ENCODE peak calls at places on chromosomes 16 and 17, in eight cellular contexts. P is GM23338; X is aorta; G is endodermal cell; B is effector memory CD4-positive, alpha-beta T cell; Q is DND-41; J is MM.1S; A is lower lobe of right lung. D is an unnamed sample. For H3K4me1, the result is how much of the 10 kb centered on the place peaks cover.

GRCh38 chr17:31401456-31402254 is 10.2 kb downstream of the RAB11FIP4 start:
- DNase-seq in Q (no peak), X (no peak), P (no peak), J (no peak), A (no peak), B (no peak), G (peak), D (no peak)

GRCh38 chr17:4163951-4164350 is 21.0 kb downstream of the CYB5D2 start:
- DNase-seq in X (no peak), G (no peak), J (no peak), B (no peak), A (no peak), Q (no peak), P (no peak), D (peak)

GRCh38 chr16:3212567-3212966 is 22.4 kb downstream of the ZNF200 start:
- DNase-seq in P (no peak), J (no peak), B (no peak), X (no peak), Q (no peak), G (no peak), A (no peak), D (no peak)

GRCh38 chr17:46162871-46163270 is 30.4 kb downstream of the KANSL1 start:
- DNase-seq in J (no peak), A (no peak), X (no peak), G (no peak), P (no peak), Q (no peak), B (no peak), D (no peak)

GRCh38 chr16:14576532-14576931 is 53.5 kb downstream of the PARN start:
- DNase-seq in Q (no peak), X (no peak), P (no peak), G (no peak), A (no peak), J (no peak), B (no peak), D (no peak)

GRCh38 chr16:27481282-27481934 is 68.3 kb downstream of the GTF3C1 start:
- DNase-seq in P (no peak), J (no peak), B (no peak), G (no peak), X (peak), Q (no peak), A (no peak), D (no peak)

GRCh38 chr16:27226476-27226875 is 23.1 kb downstream of the KDM8 start:
- DNase-seq in X (peak), J (peak), Q (no peak), A (peak), B (no peak), P (no peak), G (no peak), D (no peak)

GRCh38 chr17:57294629-57295501 is 38.5 kb downstream of the MSI2 start:
- DNase-seq in Q (peak), G (peak), X (no peak), J (no peak), P (peak), A (no peak), B (no peak), D (no peak)

GRCh38 chr16:27781195-27781524 is 231.2 kb downstream of the KATNIP start:
- DNase-seq in A (no peak), J (no peak), G (no peak), P (no peak), Q (no peak), X (peak), B (no peak), D (peak)

GRCh38 chr17:82241183-82241925 is 12.5 kb downstream of the SLC16A3 start:
- DNase-seq in X (peak), Q (no peak), P (no peak), B (no peak), G (no peak), J (no peak), A (peak), D (peak)

GRCh38 chr16:68031951-68032350 is 8.9 kb downstream of the DUS2 start:
- DNase-seq in B (no peak), G (no peak), A (no peak), J (no peak), P (peak), X (peak), Q (no peak), D (peak)

GRCh38 chr16:81482329-81483063 is 37.9 kb downstream of the CMIP start:
- DNase-seq in Q (no peak), J (no peak), X (no peak), G (no peak), B (no peak), A (no peak), P (no peak), D (no peak)

GRCh38 chr17:16191604-16192003 is 23.7 kb downstream of the NCOR1 start:
- DNase-seq in B (no peak), Q (no peak), X (no peak), J (no peak), P (no peak), G (no peak), A (no peak), D (no peak)

DNA sequence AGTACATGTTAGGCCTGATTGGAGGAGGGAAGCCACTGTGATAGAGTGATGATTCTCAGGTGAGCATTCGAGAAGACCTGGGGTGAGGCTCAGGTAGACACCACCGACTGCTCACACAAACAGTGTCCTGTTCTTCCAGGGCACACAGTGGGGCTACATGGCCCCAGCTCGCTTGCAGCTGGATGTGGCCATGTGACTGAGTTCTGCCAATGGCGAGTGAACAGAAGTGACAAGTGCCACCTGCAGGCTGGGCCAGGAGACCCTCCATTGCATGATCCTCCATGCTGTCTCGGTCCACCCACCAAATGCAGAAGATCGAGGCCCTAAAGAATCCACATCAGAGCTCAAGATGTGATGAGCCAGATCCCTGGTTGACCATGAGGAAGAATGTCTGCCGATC is 6.2 kb downstream of the CES5A start:
- DNase-seq in Q (no peak), P (no peak), B (no peak), X (no peak), G (no peak), J (no peak), A (no peak), D (no peak)
- H3K4me1 ChIP-seq in Q (under half), P (under half), B (under half), X (under half), G (under half), J (under half), A (under half), D (under half)

GRCh38 chr16:48393843-48394703 is 8.9 kb upstream of the SIAH1 start:
- DNase-seq in G (no peak), Q (no peak), P (no peak), B (no peak), J (no peak), A (no peak), X (no peak), D (peak)

GRCh38 chr16:48392407-48392806 is 7.2 kb upstream of the SIAH1 start:
- DNase-seq in X (no peak), Q (no peak), J (no peak), B (no peak), G (no peak), A (no peak), P (no peak), D (no peak)

GRCh38 chr16:48395375-48395774 is 10.2 kb upstream of the SIAH1 start:
- DNase-seq in A (no peak), B (no peak), P (no peak), G (no peak), Q (no peak), J (no peak), X (no peak), D (no peak)
- H3K4me1 ChIP-seq in A (under half), B (under half), P (under half), G (under half), Q (under half), J (under half), X (under half), D (under half)

GRCh38 chr17:27550974-27551505 is 79.9 kb upstream of the LGALS9 start:
- DNase-seq in A (no peak), X (no peak), J (no peak), G (no peak), P (no peak), Q (no peak), B (no peak), D (no peak)

GRCh38 chr17:27551701-27552466 is 79.1 kb upstream of the LGALS9 start:
- DNase-seq in G (peak), P (no peak), Q (no peak), X (peak), B (no peak), A (no peak), J (no peak), D (peak)

GRCh38 chr17:27552467-27552779 is 78.6 kb upstream of the LGALS9 start:
- DNase-seq in B (no peak), J (no peak), Q (no peak), A (no peak), G (peak), P (no peak), X (peak), D (peak)

GRCh38 chr17:27554152-27554551 is 76.8 kb upstream of the LGALS9 start:
- DNase-seq in Q (no peak), J (no peak), G (no peak), X (peak), P (no peak), B (no peak), A (peak), D (no peak)

DNA sequence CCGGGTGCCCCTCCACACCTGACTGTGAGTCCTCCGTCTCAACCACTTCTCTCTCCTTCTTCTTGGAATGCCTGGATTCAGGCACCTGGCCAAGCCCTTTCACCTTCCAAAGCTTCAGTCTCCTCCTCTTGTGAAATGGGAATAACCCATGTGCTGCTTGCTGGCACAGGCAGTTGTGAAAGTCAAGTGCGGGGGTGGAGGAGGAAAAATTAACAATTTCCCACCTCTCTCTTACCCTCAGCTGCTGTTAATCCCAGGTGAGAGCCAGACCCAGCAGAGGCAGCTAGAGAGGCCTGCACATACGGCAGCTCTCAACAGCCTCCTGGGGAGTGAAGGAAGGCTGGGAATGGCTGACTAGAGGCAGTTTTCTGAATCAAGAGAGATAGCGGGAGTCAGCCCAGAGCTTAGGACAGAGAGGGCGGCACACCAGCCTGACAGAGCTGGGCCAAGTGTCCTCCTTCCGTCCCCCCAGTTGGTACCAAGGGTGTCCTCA is 77.9 kb upstream of the LGALS9 start:
- DNase-seq in B (no peak), P (no peak), G (peak), X (peak), A (no peak), J (no peak), Q (no peak), D (no peak)
- H3K4me1 ChIP-seq in B (under half), P (under half), G (under half), X (under half), A (under half), J (under half), Q (under half), D (under half)

DNA sequence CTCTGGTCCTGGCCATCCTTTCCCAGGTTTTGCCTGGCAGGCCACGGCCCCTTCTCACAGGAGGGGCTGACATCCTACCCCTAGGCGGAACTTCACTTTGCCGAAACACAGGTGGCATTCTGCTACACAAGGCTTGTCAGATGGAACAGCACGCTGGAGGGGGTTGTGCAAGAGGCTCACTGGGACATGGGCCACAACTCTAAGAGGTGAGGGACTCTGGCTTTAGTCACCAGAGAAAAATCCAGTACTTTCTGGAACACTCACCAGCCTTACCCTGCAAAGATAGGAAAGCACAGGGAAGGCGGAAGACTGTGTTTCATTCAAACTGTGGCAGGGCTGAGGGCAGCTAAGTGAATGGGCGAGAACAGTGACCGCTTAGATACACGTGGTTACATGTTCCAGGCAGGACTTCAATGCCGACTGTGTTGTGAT is 18.3 kb downstream of the CDC42EP4 start:
- DNase-seq in P (no peak), B (no peak), X (peak), J (no peak), Q (no peak), G (no peak), A (peak), D (peak)
- H3K4me1 ChIP-seq in P (under half), B (under half), X (under half), J (under half), Q (under half), G (under half), A (half or more), D (under half)

DNA sequence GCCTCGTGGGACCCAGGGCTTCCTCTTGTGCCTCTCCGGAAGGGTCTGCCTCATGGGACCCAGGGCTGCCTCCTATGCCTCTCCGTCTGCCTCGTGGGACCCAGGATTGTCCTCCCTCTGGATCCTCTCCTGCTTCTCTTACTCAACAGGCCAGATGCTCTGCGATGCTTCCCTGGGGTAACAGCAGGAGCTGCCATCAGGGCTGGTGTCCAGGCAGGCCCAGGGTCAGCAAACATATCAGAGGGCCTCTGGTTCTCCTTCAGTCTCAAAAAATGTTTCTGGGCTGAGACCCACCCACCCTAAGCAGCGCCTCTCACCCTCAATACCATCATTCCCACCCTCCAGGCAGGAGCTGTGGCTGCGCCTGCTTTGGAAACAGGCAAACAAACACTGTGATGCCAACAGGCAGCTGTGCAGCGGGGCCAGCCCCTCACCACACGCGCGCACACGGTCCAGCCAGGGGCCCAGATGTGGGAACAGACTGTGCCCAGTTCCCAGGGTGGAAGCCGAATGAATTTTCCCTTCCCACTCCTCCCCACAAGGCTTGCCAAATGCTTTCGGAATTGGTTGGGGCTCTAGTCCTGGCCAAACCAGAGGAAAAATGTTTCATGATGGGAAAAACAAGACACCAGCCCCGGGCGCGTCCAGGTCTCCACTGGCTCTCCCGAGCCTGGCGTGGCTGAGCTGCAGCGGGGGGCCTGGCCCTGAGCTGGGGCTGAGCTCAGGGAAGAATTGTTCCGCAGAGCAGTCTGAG is 11.3 kb downstream of the TIMM22 start:
- DNase-seq in P (no peak), Q (no peak), X (peak), J (no peak), B (no peak), A (no peak), G (no peak), D (no peak)
- H3K4me1 ChIP-seq in P (under half), Q (under half), X (under half), J (under half), B (under half), A (half or more), G (under half), D (under half)

DNA sequence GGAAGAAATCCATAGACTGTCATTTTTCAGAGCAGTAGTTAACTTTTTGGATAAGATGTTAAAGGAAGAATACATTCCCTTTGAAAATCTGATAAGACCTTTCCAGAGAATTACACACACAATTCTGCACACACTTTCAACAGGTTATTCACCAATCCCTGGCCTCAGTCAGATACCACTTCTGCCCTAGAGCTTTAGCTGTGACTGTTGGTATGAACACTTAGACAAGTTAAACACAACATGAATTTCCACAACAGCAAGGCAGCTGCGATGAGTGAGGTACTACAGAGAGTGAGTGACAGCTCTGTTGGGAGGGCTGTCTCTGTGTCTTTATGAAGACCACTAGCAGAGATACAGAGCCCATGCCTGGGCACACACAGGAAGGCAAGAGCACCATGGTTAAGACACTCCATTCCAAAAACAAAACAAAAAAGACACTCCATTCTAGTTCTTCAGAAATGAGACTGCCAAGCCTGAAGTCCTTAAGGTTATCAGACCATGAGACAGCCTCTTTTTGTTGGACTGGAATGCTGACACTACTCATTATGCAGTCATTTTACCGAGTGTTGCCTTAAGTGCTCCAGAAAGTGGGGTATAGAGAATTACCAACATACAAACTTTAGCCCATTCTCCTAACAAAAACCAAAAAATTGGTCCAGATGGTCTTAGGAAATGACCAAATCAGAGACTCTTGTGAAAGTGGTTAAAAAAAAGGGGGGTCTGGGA is 42.4 kb downstream of the TOM1L2 start:
- DNase-seq in B (no peak), P (no peak), Q (no peak), A (no peak), X (peak), G (no peak), J (no peak), D (peak)
- H3K4me1 ChIP-seq in B (under half), P (under half), Q (under half), A (half or more), X (under half), G (under half), J (under half), D (under half)

GRCh38 chr17:79560527-79560926 is 50.3 kb downstream of the RBFOX3 start:
- DNase-seq in P (no peak), B (no peak), A (peak), J (no peak), Q (no peak), G (no peak), X (peak), D (no peak)
- H3K4me1 ChIP-seq in P (under half), B (under half), A (under half), J (under half), Q (under half), G (under half), X (under half), D (under half)

GRCh38 chr17:38464723-38465419 is 36.6 kb downstream of the ARHGAP23 start:
- DNase-seq in P (peak), A (peak), G (no peak), X (peak), Q (no peak), J (no peak), B (no peak), D (peak)
- H3K4me1 ChIP-seq in P (under half), A (under half), G (under half), X (under half), Q (under half), J (under half), B (under half), D (under half)

DNA sequence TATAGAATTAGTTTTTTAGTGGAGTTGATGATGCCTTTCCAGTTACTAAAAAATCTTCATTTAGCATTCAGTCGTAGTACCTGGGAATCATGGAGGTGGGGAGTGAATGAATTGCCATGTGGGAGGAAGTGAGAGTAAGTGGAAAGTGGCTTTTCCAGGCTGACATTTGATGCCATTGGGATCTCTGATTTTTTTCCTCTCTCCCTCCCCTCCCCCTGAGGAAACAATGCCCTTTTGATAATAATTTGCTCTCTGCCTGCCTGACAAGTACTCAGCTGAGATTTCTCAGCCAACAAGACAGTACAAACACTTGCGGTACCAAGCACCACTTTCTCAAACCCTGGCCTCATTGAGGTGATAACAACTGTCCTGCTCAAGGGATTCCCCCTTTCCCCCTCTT is 2.2 kb downstream of the UBE2Z start:
- DNase-seq in P (no peak), B (no peak), G (no peak), A (no peak), J (no peak), X (no peak), Q (no peak), D (no peak)
- H3K4me1 ChIP-seq in P (under half), B (under half), G (under half), A (under half), J (under half), X (under half), Q (under half), D (half or more)

GRCh38 chr17:37478187-37478586 is 11.5 kb upstream of the DUSP14 start:
- DNase-seq in X (no peak), B (no peak), G (no peak), J (no peak), P (no peak), A (no peak), Q (no peak), D (peak)
- H3K4me1 ChIP-seq in X (under half), B (under half), G (under half), J (under half), P (under half), A (under half), Q (under half), D (under half)

D was measured in GM23248.